ENCODE peak calls at places on chromosomes 13 and 19, in nine cellular contexts. One of them, this sample, is unnamed.

GRCh38 chr19:14149509-14149994 is 13.2 kb upstream of the ASF1B start:
- DNase-seq in NB4: no peak
- DNase-seq in GM23338: peak; percentile 28
- DNase-seq in IMR-90: no peak
- DNase-seq in RWPE1: no peak
- DNase-seq in cardiac muscle cell: peak; percentile 82
- DNase-seq in PC-9: no peak
- DNase-seq in Peyer's patch: peak; percentile 65
- DNase-seq in activated B cell treated with CpG ODN at 0.5 μM for 24 hours: peak; percentile 23
- DNase-seq in this sample: peak; percentile 22

GRCh38 chr13:80740076-80740475 is 399.1 kb upstream of the SPRY2 start:
- DNase-seq in cardiac muscle cell: no peak
- DNase-seq in RWPE1: no peak
- DNase-seq in NB4: no peak
- DNase-seq in PC-9: no peak
- DNase-seq in activated B cell treated with CpG ODN at 0.5 μM for 24 hours: no peak
- DNase-seq in GM23338: no peak
- DNase-seq in IMR-90: no peak
- DNase-seq in Peyer's patch: no peak
- DNase-seq in this sample: no peak

GRCh38 chr13:21694831-21695230 is 24.0 kb downstream of the FGF9 start:
- DNase-seq in GM23338: no peak
- DNase-seq in activated B cell treated with CpG ODN at 0.5 μM for 24 hours: no peak
- DNase-seq in cardiac muscle cell: no peak
- DNase-seq in PC-9: no peak
- DNase-seq in IMR-90: no peak
- DNase-seq in NB4: no peak
- DNase-seq in RWPE1: no peak
- DNase-seq in Peyer's patch: no peak
- DNase-seq in this sample: no peak

GRCh38 chr19:13149628-13150186 is 468 bp downstream of the STX10 start:
- DNase-seq in activated B cell treated with CpG ODN at 0.5 μM for 24 hours: no peak
- DNase-seq in PC-9: peak; percentile 39
- DNase-seq in cardiac muscle cell: peak; percentile 63
- DNase-seq in NB4: peak; percentile 79
- DNase-seq in RWPE1: no peak
- DNase-seq in IMR-90: no peak
- DNase-seq in Peyer's patch: no peak
- DNase-seq in GM23338: peak; percentile 76
- DNase-seq in this sample: peak; percentile 38

GRCh38 chr13:74920945-74921725 is 560.8 kb downstream of the TBC1D4 start:
- DNase-seq in GM23338: no peak
- DNase-seq in RWPE1: no peak
- DNase-seq in PC-9: no peak
- DNase-seq in cardiac muscle cell: no peak
- DNase-seq in NB4: no peak
- DNase-seq in activated B cell treated with CpG ODN at 0.5 μM for 24 hours: no peak
- DNase-seq in Peyer's patch: no peak
- DNase-seq in IMR-90: no peak
- DNase-seq in this sample: no peak

GRCh38 chr19:30742981-30743380 is 370.8 kb downstream of the ZNF536 start:
- DNase-seq in Peyer's patch: no peak
- DNase-seq in GM23338: no peak
- DNase-seq in RWPE1: no peak
- DNase-seq in IMR-90: no peak
- DNase-seq in activated B cell treated with CpG ODN at 0.5 μM for 24 hours: no peak
- DNase-seq in PC-9: no peak
- DNase-seq in NB4: no peak
- DNase-seq in cardiac muscle cell: no peak
- DNase-seq in this sample: no peak

GRCh38 chr13:113861433-113862030 is 2.3 kb downstream of the GAS6 start:
- DNase-seq in cardiac muscle cell: no peak
- DNase-seq in activated B cell treated with CpG ODN at 0.5 μM for 24 hours: no peak
- DNase-seq in GM23338: no peak
- DNase-seq in Peyer's patch: peak; percentile 50
- DNase-seq in IMR-90: no peak
- DNase-seq in NB4: no peak
- DNase-seq in PC-9: no peak
- DNase-seq in RWPE1: peak; percentile 82
- DNase-seq in this sample: peak; percentile 95

GRCh38 chr19:48271531-48272151 is 1.8 kb downstream of the ZNF114 start:
- DNase-seq in GM23338: peak; percentile 88
- DNase-seq in cardiac muscle cell: peak; percentile 64
- DNase-seq in PC-9: peak; percentile 66
- DNase-seq in IMR-90: peak; percentile 35
- DNase-seq in activated B cell treated with CpG ODN at 0.5 μM for 24 hours: peak; percentile 37
- DNase-seq in NB4: peak; percentile 99
- DNase-seq in Peyer's patch: no peak
- DNase-seq in RWPE1: peak; percentile 23
- DNase-seq in this sample: peak; percentile 58

GRCh38 chr13:107845911-107846310 is 369.4 kb downstream of the LIG4 start:
- DNase-seq in NB4: no peak
- DNase-seq in RWPE1: no peak
- DNase-seq in IMR-90: no peak
- DNase-seq in GM23338: no peak
- DNase-seq in Peyer's patch: no peak
- DNase-seq in activated B cell treated with CpG ODN at 0.5 μM for 24 hours: no peak
- DNase-seq in cardiac muscle cell: no peak
- DNase-seq in PC-9: no peak
- DNase-seq in this sample: no peak

GRCh38 chr13:24502567-24503375 is 9.8 kb downstream of the PARP4 start:
- DNase-seq in PC-9: peak; percentile 80
- DNase-seq in RWPE1: peak; percentile 52
- DNase-seq in Peyer's patch: peak; percentile 78
- DNase-seq in activated B cell treated with CpG ODN at 0.5 μM for 24 hours: no peak
- DNase-seq in GM23338: no peak
- DNase-seq in cardiac muscle cell: peak; percentile 43
- DNase-seq in NB4: no peak
- DNase-seq in IMR-90: peak; percentile 53
- DNase-seq in this sample: peak; percentile 87

GRCh38 chr19:51025401-51025800 is 1.0 kb downstream of the KLK11 start:
- DNase-seq in PC-9: no peak
- DNase-seq in NB4: no peak
- DNase-seq in RWPE1: no peak
- DNase-seq in activated B cell treated with CpG ODN at 0.5 μM for 24 hours: no peak
- DNase-seq in GM23338: no peak
- DNase-seq in Peyer's patch: no peak
- DNase-seq in IMR-90: no peak
- DNase-seq in cardiac muscle cell: no peak
- DNase-seq in this sample: no peak

GRCh38 chr19:7004313-7004931 is 16.8 kb downstream of the MBD3L2B start:
- DNase-seq in PC-9: no peak
- DNase-seq in Peyer's patch: no peak
- DNase-seq in RWPE1: peak; percentile 22
- DNase-seq in cardiac muscle cell: peak; percentile 57
- DNase-seq in IMR-90: peak; percentile 18
- DNase-seq in NB4: peak; percentile 67
- DNase-seq in GM23338: peak; percentile 75
- DNase-seq in activated B cell treated with CpG ODN at 0.5 μM for 24 hours: no peak
- DNase-seq in this sample: peak; percentile 55
- TF ChIP-seq CTCF in PC-9: no peak
- TF ChIP-seq CTCF in Peyer's patch: no peak
- TF ChIP-seq CTCF in RWPE1: peak; percentile 70
- TF ChIP-seq CTCF in cardiac muscle cell: peak; percentile 62
- TF ChIP-seq CTCF in IMR-90: peak; percentile 36
- TF ChIP-seq CTCF in NB4: peak; percentile 63
- TF ChIP-seq CTCF in GM23338: peak; percentile 89
- TF ChIP-seq CTCF in activated B cell treated with CpG ODN at 0.5 μM for 24 hours: no peak
- TF ChIP-seq CTCF in this sample: peak; percentile 72

GRCh38 chr19:10555613-10555979 is 10.2 kb downstream of the KRI1 start:
- DNase-seq in RWPE1: no peak
- DNase-seq in activated B cell treated with CpG ODN at 0.5 μM for 24 hours: no peak
- DNase-seq in IMR-90: no peak
- DNase-seq in PC-9: no peak
- DNase-seq in GM23338: no peak
- DNase-seq in Peyer's patch: no peak
- DNase-seq in cardiac muscle cell: no peak
- DNase-seq in NB4: peak; percentile 45
- DNase-seq in this sample: no peak

GRCh38 chr19:10553087-10553667 is 9.5 kb downstream of the ATG4D start:
- DNase-seq in RWPE1: no peak
- DNase-seq in Peyer's patch: no peak
- DNase-seq in activated B cell treated with CpG ODN at 0.5 μM for 24 hours: no peak
- DNase-seq in GM23338: no peak
- DNase-seq in PC-9: no peak
- DNase-seq in NB4: peak; percentile 57
- DNase-seq in cardiac muscle cell: no peak
- DNase-seq in IMR-90: no peak
- DNase-seq in this sample: no peak

GRCh38 chr19:10553943-10554381 is 10.3 kb downstream of the ATG4D start:
- DNase-seq in IMR-90: no peak
- DNase-seq in GM23338: no peak
- DNase-seq in Peyer's patch: no peak
- DNase-seq in cardiac muscle cell: no peak
- DNase-seq in NB4: peak; percentile 36
- DNase-seq in RWPE1: peak; percentile 65
- DNase-seq in PC-9: no peak
- DNase-seq in activated B cell treated with CpG ODN at 0.5 μM for 24 hours: peak; percentile 44
- DNase-seq in this sample: peak; percentile 95

GRCh38 chr19:10552596-10553053 is 8.9 kb downstream of the ATG4D start:
- DNase-seq in RWPE1: peak; percentile 73
- DNase-seq in PC-9: no peak
- DNase-seq in activated B cell treated with CpG ODN at 0.5 μM for 24 hours: no peak
- DNase-seq in cardiac muscle cell: peak; percentile 26
- DNase-seq in Peyer's patch: peak; percentile 77
- DNase-seq in IMR-90: no peak
- DNase-seq in GM23338: peak; percentile 82
- DNase-seq in NB4: peak; percentile 79
- DNase-seq in this sample: no peak

GRCh38 chr19:10554760-10555612 is 10.8 kb downstream of the KRI1 start:
- DNase-seq in activated B cell treated with CpG ODN at 0.5 μM for 24 hours: no peak
- DNase-seq in Peyer's patch: no peak
- DNase-seq in GM23338: no peak
- DNase-seq in NB4: peak; percentile 53
- DNase-seq in IMR-90: no peak
- DNase-seq in RWPE1: peak; percentile 71
- DNase-seq in cardiac muscle cell: no peak
- DNase-seq in PC-9: no peak
- DNase-seq in this sample: peak; percentile 94
- TF ChIP-seq CTCF in activated B cell treated with CpG ODN at 0.5 μM for 24 hours: no peak
- TF ChIP-seq CTCF in Peyer's patch: no peak
- TF ChIP-seq CTCF in GM23338: no peak
- TF ChIP-seq CTCF in NB4: peak; percentile 21
- TF ChIP-seq CTCF in IMR-90: no peak
- TF ChIP-seq CTCF in RWPE1: no peak
- TF ChIP-seq CTCF in cardiac muscle cell: no peak
- TF ChIP-seq CTCF in PC-9: no peak
- TF ChIP-seq CTCF in this sample: peak; percentile 39

DNA sequence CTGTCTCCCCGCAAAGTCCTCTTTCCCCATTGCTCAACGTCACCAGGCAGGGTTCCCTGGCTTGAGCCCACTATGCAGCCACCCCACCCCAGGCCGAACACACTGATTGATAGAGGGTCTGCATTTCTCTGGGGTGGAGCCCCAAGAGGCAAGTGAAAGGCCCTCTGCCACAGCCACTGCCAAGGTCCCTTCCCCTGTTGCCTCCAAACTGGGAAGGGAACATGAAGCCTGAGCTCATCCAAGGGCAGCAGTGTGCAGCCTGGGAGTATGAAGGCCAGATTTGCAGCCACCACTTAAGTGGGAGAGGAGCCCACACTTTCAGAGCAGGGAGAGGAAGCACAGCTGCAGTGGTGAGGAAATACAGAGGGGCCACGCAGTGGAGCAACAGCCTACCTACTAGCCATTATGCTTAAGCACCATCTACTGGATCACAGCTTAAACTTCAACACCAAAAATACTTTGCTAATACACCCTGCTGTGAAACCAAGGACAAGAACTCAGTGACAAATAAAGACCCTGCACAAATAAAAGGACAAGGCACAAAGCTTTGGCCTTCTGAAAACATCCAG is 48.6 kb downstream of the UBL3 start:
- DNase-seq in cardiac muscle cell: peak; percentile 25
- DNase-seq in PC-9: no peak
- DNase-seq in GM23338: peak; percentile 33
- DNase-seq in IMR-90: peak; percentile 20
- DNase-seq in RWPE1: no peak
- DNase-seq in NB4: peak; percentile 74
- DNase-seq in activated B cell treated with CpG ODN at 0.5 μM for 24 hours: no peak
- DNase-seq in Peyer's patch: no peak
- DNase-seq in this sample: no peak
- TF ChIP-seq CTCF in cardiac muscle cell: no peak
- TF ChIP-seq CTCF in PC-9: no peak
- TF ChIP-seq CTCF in GM23338: no peak
- TF ChIP-seq CTCF in IMR-90: no peak
- TF ChIP-seq CTCF in RWPE1: no peak
- TF ChIP-seq CTCF in NB4: peak; percentile 11
- TF ChIP-seq CTCF in activated B cell treated with CpG ODN at 0.5 μM for 24 hours: no peak
- TF ChIP-seq CTCF in Peyer's patch: no peak
- TF ChIP-seq CTCF in this sample: no peak

GRCh38 chr13:51276684-51277083 is 54.5 kb downstream of the FAM124A start:
- DNase-seq in activated B cell treated with CpG ODN at 0.5 μM for 24 hours: no peak
- DNase-seq in NB4: no peak
- DNase-seq in IMR-90: no peak
- DNase-seq in PC-9: no peak
- DNase-seq in GM23338: no peak
- DNase-seq in Peyer's patch: no peak
- DNase-seq in RWPE1: no peak
- DNase-seq in cardiac muscle cell: peak; percentile 38
- DNase-seq in this sample: no peak

GRCh38 chr13:51275101-51275500 is 52.9 kb downstream of the FAM124A start:
- DNase-seq in cardiac muscle cell: no peak
- DNase-seq in GM23338: no peak
- DNase-seq in IMR-90: no peak
- DNase-seq in PC-9: no peak
- DNase-seq in activated B cell treated with CpG ODN at 0.5 μM for 24 hours: no peak
- DNase-seq in NB4: no peak
- DNase-seq in RWPE1: no peak
- DNase-seq in Peyer's patch: no peak
- DNase-seq in this sample: no peak

GRCh38 chr13:51280379-51280940 is 58.3 kb downstream of the FAM124A start:
- DNase-seq in RWPE1: no peak
- DNase-seq in NB4: no peak
- DNase-seq in PC-9: no peak
- DNase-seq in IMR-90: no peak
- DNase-seq in Peyer's patch: no peak
- DNase-seq in GM23338: no peak
- DNase-seq in cardiac muscle cell: no peak
- DNase-seq in activated B cell treated with CpG ODN at 0.5 μM for 24 hours: no peak
- DNase-seq in this sample: no peak

GRCh38 chr13:51278426-51279130 is 56.4 kb downstream of the FAM124A start:
- DNase-seq in GM23338: no peak
- DNase-seq in NB4: no peak
- DNase-seq in activated B cell treated with CpG ODN at 0.5 μM for 24 hours: no peak
- DNase-seq in Peyer's patch: no peak
- DNase-seq in RWPE1: no peak
- DNase-seq in IMR-90: no peak
- DNase-seq in cardiac muscle cell: no peak
- DNase-seq in PC-9: no peak
- DNase-seq in this sample: no peak

DNA sequence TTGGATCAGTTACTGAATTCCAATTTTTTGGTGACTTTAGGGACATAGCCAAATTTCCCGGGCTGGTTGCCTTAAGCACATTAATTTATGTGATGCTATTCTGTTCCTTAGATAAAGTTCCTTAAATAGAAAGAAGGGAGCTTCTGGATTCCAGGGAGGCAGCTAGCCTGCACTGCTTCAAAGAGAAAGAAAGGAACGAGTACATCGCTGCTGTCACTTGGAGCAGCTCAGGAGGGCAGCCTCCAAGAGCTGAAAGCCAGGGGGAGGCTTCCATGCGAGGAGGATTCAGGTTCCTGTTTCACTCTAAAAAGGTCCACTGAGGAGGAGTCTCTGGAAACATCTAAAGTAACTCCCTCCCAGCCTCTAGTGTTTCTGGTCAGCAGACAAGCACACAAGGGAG is 55.7 kb downstream of the FAM124A start:
- DNase-seq in NB4: no peak
- DNase-seq in RWPE1: no peak
- DNase-seq in Peyer's patch: no peak
- DNase-seq in PC-9: no peak
- DNase-seq in IMR-90: no peak
- DNase-seq in GM23338: no peak
- DNase-seq in cardiac muscle cell: no peak
- DNase-seq in activated B cell treated with CpG ODN at 0.5 μM for 24 hours: no peak
- DNase-seq in this sample: no peak
- TF ChIP-seq CTCF in NB4: no peak
- TF ChIP-seq CTCF in RWPE1: no peak
- TF ChIP-seq CTCF in Peyer's patch: no peak
- TF ChIP-seq CTCF in PC-9: no peak
- TF ChIP-seq CTCF in IMR-90: no peak
- TF ChIP-seq CTCF in GM23338: no peak
- TF ChIP-seq CTCF in cardiac muscle cell: no peak
- TF ChIP-seq CTCF in activated B cell treated with CpG ODN at 0.5 μM for 24 hours: no peak
- TF ChIP-seq CTCF in this sample: no peak